ENCODE peak calls at places on chromosomes 6 and 20, in seven cellular contexts. One of them, this sample, is unnamed.

GRCh38 chr6:87772597-87773530 is 70.8 kb upstream of the AKIRIN2 start:
- DNase-seq in right cardiac atrium: no peak
- DNase-seq in kidney: no peak
- DNase-seq in AG08395: no peak
- DNase-seq in iPS-NIHi11: no peak
- DNase-seq in left ventricle myocardium superior: no peak
- DNase-seq in kidney tubule cell: no peak
- DNase-seq in this sample: no peak

GRCh38 chr20:42366626-42367025 is 748.4 kb upstream of the CHD6 start:
- DNase-seq in right cardiac atrium: no peak
- DNase-seq in kidney: no peak
- DNase-seq in AG08395: no peak
- DNase-seq in iPS-NIHi11: no peak
- DNase-seq in left ventricle myocardium superior: no peak
- DNase-seq in kidney tubule cell: peak
- DNase-seq in this sample: no peak

GRCh38 chr6:165702669-165703068 is 39.6 kb upstream of the PDE10A start:
- DNase-seq in right cardiac atrium: no peak
- DNase-seq in kidney: no peak
- DNase-seq in AG08395: no peak
- DNase-seq in iPS-NIHi11: no peak
- DNase-seq in left ventricle myocardium superior: no peak
- DNase-seq in kidney tubule cell: no peak
- DNase-seq in this sample: no peak

GRCh38 chr6:100913400-100914276 is 32.5 kb upstream of the ASCC3 start:
- DNase-seq in right cardiac atrium: no peak
- DNase-seq in kidney: no peak
- DNase-seq in AG08395: no peak
- DNase-seq in iPS-NIHi11: no peak
- DNase-seq in left ventricle myocardium superior: no peak
- DNase-seq in kidney tubule cell: no peak
- DNase-seq in this sample: no peak

GRCh38 chr20:568865-569415 is 25.4 kb upstream of the CSNK2A1 start:
- DNase-seq in right cardiac atrium: no peak
- DNase-seq in kidney: no peak
- DNase-seq in AG08395: no peak
- DNase-seq in iPS-NIHi11: no peak
- DNase-seq in left ventricle myocardium superior: no peak
- DNase-seq in kidney tubule cell: no peak
- DNase-seq in this sample: no peak

GRCh38 chr20:41086402-41087324 is 50.7 kb upstream of the PLCG1 start:
- DNase-seq in right cardiac atrium: no peak
- DNase-seq in kidney: no peak
- DNase-seq in AG08395: no peak
- DNase-seq in iPS-NIHi11: no peak
- DNase-seq in left ventricle myocardium superior: no peak
- DNase-seq in kidney tubule cell: no peak
- DNase-seq in this sample: no peak

GRCh38 chr6:153872946-153873345 is 166.1 kb upstream of the OPRM1 start:
- DNase-seq in right cardiac atrium: no peak
- DNase-seq in kidney: no peak
- DNase-seq in AG08395: no peak
- DNase-seq in iPS-NIHi11: no peak
- DNase-seq in left ventricle myocardium superior: no peak
- DNase-seq in kidney tubule cell: peak
- DNase-seq in this sample: no peak

GRCh38 chr20:59403962-59404314 is 103.5 kb downstream of the EDN3 start:
- DNase-seq in right cardiac atrium: no peak
- DNase-seq in kidney: no peak
- DNase-seq in AG08395: no peak
- DNase-seq in iPS-NIHi11: no peak
- DNase-seq in left ventricle myocardium superior: no peak
- DNase-seq in kidney tubule cell: no peak
- DNase-seq in this sample: no peak

GRCh38 chr6:19301980-19302379 is 535.2 kb upstream of the ID4 start:
- DNase-seq in right cardiac atrium: no peak
- DNase-seq in kidney: no peak
- DNase-seq in AG08395: peak
- DNase-seq in iPS-NIHi11: peak
- DNase-seq in left ventricle myocardium superior: no peak
- DNase-seq in kidney tubule cell: peak
- DNase-seq in this sample: no peak

GRCh38 chr6:30884521-30885480 is 482 bp downstream of the DDR1 start:
- DNase-seq in right cardiac atrium: peak
- DNase-seq in kidney: peak
- DNase-seq in AG08395: peak
- DNase-seq in iPS-NIHi11: peak
- DNase-seq in left ventricle myocardium superior: peak
- DNase-seq in kidney tubule cell: peak
- DNase-seq in this sample: no peak

GRCh38 chr6:82040405-82041221 is 206.9 kb downstream of the IBTK start:
- DNase-seq in right cardiac atrium: no peak
- DNase-seq in kidney: no peak
- DNase-seq in AG08395: peak
- DNase-seq in iPS-NIHi11: peak
- DNase-seq in left ventricle myocardium superior: no peak
- DNase-seq in kidney tubule cell: peak
- DNase-seq in this sample: no peak

GRCh38 chr20:41482647-41483552 is 116.3 kb upstream of the EMILIN3 start:
- DNase-seq in right cardiac atrium: no peak
- DNase-seq in kidney: no peak
- DNase-seq in AG08395: peak
- DNase-seq in iPS-NIHi11: no peak
- DNase-seq in left ventricle myocardium superior: no peak
- DNase-seq in kidney tubule cell: peak
- DNase-seq in this sample: no peak

GRCh38 chr20:9467995-9468394 is 46.4 kb upstream of the LAMP5 start:
- DNase-seq in right cardiac atrium: no peak
- DNase-seq in kidney: no peak
- DNase-seq in AG08395: no peak
- DNase-seq in iPS-NIHi11: peak
- DNase-seq in left ventricle myocardium superior: no peak
- DNase-seq in kidney tubule cell: no peak
- DNase-seq in this sample: no peak

GRCh38 chr6:154441995-154442310 is 68.5 kb downstream of the CNKSR3 start:
- DNase-seq in right cardiac atrium: no peak
- DNase-seq in kidney: no peak
- DNase-seq in AG08395: no peak
- DNase-seq in iPS-NIHi11: no peak
- DNase-seq in left ventricle myocardium superior: no peak
- DNase-seq in kidney tubule cell: no peak
- DNase-seq in this sample: no peak

GRCh38 chr6:123655520-123656306 is 19.0 kb upstream of the TRDN start:
- DNase-seq in right cardiac atrium: no peak
- DNase-seq in kidney: no peak
- DNase-seq in AG08395: no peak
- DNase-seq in iPS-NIHi11: no peak
- DNase-seq in left ventricle myocardium superior: no peak
- DNase-seq in kidney tubule cell: peak
- DNase-seq in this sample: no peak

GRCh38 chr6:161303628-161304340 is 29.9 kb upstream of the AGPAT4 start:
- DNase-seq in right cardiac atrium: no peak
- DNase-seq in kidney: no peak
- DNase-seq in AG08395: peak
- DNase-seq in iPS-NIHi11: no peak
- DNase-seq in left ventricle myocardium superior: no peak
- DNase-seq in kidney tubule cell: no peak
- DNase-seq in this sample: no peak

GRCh38 chr20:2729251-2729713 is 36.7 kb downstream of the EBF4 start:
- DNase-seq in right cardiac atrium: no peak
- DNase-seq in kidney: no peak
- DNase-seq in AG08395: no peak
- DNase-seq in iPS-NIHi11: no peak
- DNase-seq in left ventricle myocardium superior: no peak
- DNase-seq in kidney tubule cell: no peak
- DNase-seq in this sample: no peak

GRCh38 chr6:27814665-27815424 is 97.4 kb downstream of the OR2B2 start:
- DNase-seq in right cardiac atrium: peak
- DNase-seq in kidney: no peak
- DNase-seq in AG08395: peak
- DNase-seq in iPS-NIHi11: peak
- DNase-seq in left ventricle myocardium superior: peak
- DNase-seq in kidney tubule cell: peak
- DNase-seq in this sample: no peak

GRCh38 chr20:12252793-12253192 is 335.1 kb downstream of the BTBD3 start:
- DNase-seq in right cardiac atrium: no peak
- DNase-seq in kidney: no peak
- DNase-seq in AG08395: no peak
- DNase-seq in iPS-NIHi11: peak
- DNase-seq in left ventricle myocardium superior: no peak
- DNase-seq in kidney tubule cell: no peak
- DNase-seq in this sample: no peak

GRCh38 chr6:20661721-20662120 is 127.5 kb downstream of the CDKAL1 start:
- DNase-seq in right cardiac atrium: no peak
- DNase-seq in kidney: no peak
- DNase-seq in AG08395: no peak
- DNase-seq in iPS-NIHi11: no peak
- DNase-seq in left ventricle myocardium superior: no peak
- DNase-seq in kidney tubule cell: no peak
- DNase-seq in this sample: no peak

GRCh38 chr6:122645256-122645655 is 35.1 kb downstream of the PKIB start:
- DNase-seq in right cardiac atrium: no peak
- DNase-seq in kidney: no peak
- DNase-seq in AG08395: no peak
- DNase-seq in iPS-NIHi11: no peak
- DNase-seq in left ventricle myocardium superior: no peak
- DNase-seq in kidney tubule cell: no peak
- DNase-seq in this sample: no peak